ENCODE peak calls at places on chromosomes 2 and 18, in eight cellular contexts. F is IMR-90, J is Peyer's patch, A is hepatocyte, C is esophagus squamous epithelium, H is HCT116, O is stomach, W is endothelial cell of umbilical vein. L is an unnamed sample.
A peak's percentile ranks its signal among the peaks of the same experiment; 100 is the strongest.

GRCh38 chr2:230765611-230766300 is 53.1 kb downstream of the CAB39 start:
- DNase-seq in F (no peak), J (no peak), A (no peak), C (no peak), H (no peak), O (no peak), W (peak; percentile 91), L (no peak)

GRCh38 chr2:17682098-17682857 is 71.3 kb downstream of the SMC6 start:
- DNase-seq in F (no peak), J (no peak), A (no peak), C (no peak), H (no peak), O (no peak), W (no peak), L (no peak)

GRCh38 chr2:95329891-95330822 is 33.0 kb downstream of the KCNIP3 start:
- DNase-seq in F (no peak), J (no peak), A (no peak), C (no peak), H (no peak), O (no peak), W (no peak), L (peak; percentile 23)

GRCh38 chr2:10834300-10834699 is 21.7 kb upstream of the PDIA6 start:
- DNase-seq in F (no peak), J (no peak), A (no peak), C (no peak), H (no peak), O (no peak), W (no peak), L (no peak)

GRCh38 chr2:26982102-26982742 is 11.8 kb downstream of the MAPRE3 start:
- DNase-seq in F (peak; percentile 36), J (peak; percentile 23), A (peak; percentile 81), C (no peak), H (peak; percentile 36), O (peak; percentile 92), W (peak; percentile 72), L (peak; percentile 73)

GRCh38 chr2:38218583-38218982 is 142.6 kb upstream of the CYP1B1 start:
- DNase-seq in F (no peak), J (no peak), A (peak; percentile 15), C (no peak), H (no peak), O (no peak), W (no peak), L (no peak)

GRCh38 chr2:138296365-138296764 is 205.2 kb upstream of the SPOPL start:
- DNase-seq in F (no peak), J (no peak), A (no peak), C (no peak), H (no peak), O (no peak), W (no peak), L (no peak)

GRCh38 chr18:58580623-58581022 is 48.3 kb downstream of the ALPK2 start:
- DNase-seq in F (peak; percentile 60), J (no peak), A (no peak), C (no peak), H (no peak), O (no peak), W (no peak), L (no peak)

GRCh38 chr2:55025082-55025481 is 25.2 kb downstream of the RTN4 start:
- DNase-seq in F (no peak), J (no peak), A (no peak), C (no peak), H (no peak), O (no peak), W (no peak), L (no peak)

GRCh38 chr2:196263181-196263747 is 91.9 kb upstream of the STK17B start:
- DNase-seq in F (peak; percentile 64), J (peak; percentile 59), A (no peak), C (no peak), H (no peak), O (no peak), W (peak; percentile 16), L (peak; percentile 38)

GRCh38 chr2:127226520-127227263 is 6.6 kb upstream of the CYP27C1 start:
- DNase-seq in F (peak; percentile 95), J (no peak), A (peak; percentile 82), C (no peak), H (peak; percentile 23), O (peak; percentile 72), W (peak; percentile 83), L (peak; percentile 87)

GRCh38 chr2:73110622-73111299 is 2.0 kb downstream of the RAB11FIP5 start:
- DNase-seq in F (peak; percentile 52), J (no peak), A (no peak), C (no peak), H (no peak), O (no peak), W (peak; percentile 37), L (no peak)

GRCh38 chr2:71671203-71671602 is 217.8 kb downstream of the DYSF start:
- DNase-seq in F (no peak), J (no peak), A (no peak), C (no peak), H (no peak), O (no peak), W (no peak), L (no peak)

GRCh38 chr18:58605027-58606020 is 23.6 kb downstream of the ALPK2 start:
- DNase-seq in F (peak; percentile 87), J (no peak), A (no peak), C (no peak), H (peak; percentile 56), O (no peak), W (no peak), L (no peak)

GRCh38 chr2:97718051-97718882 is 4.9 kb downstream of the ZAP70 start:
- DNase-seq in F (no peak), J (peak; percentile 85), A (no peak), C (no peak), H (no peak), O (peak; percentile 39), W (no peak), L (peak; percentile 60)

GRCh38 chr2:176076063-176076462 is 7.7 kb downstream of the EVX2 start:
- DNase-seq in F (no peak), J (no peak), A (no peak), C (no peak), H (no peak), O (no peak), W (no peak), L (no peak)

GRCh38 chr2:106572541-106573148 is 85.5 kb downstream of the CD8B2 start:
- DNase-seq in F (no peak), J (no peak), A (peak; percentile 49), C (no peak), H (peak; percentile 15), O (no peak), W (no peak), L (no peak)

GRCh38 chr18:49899647-49900330 is 86.5 kb upstream of the ACAA2 start:
- DNase-seq in F (no peak), J (no peak), A (no peak), C (no peak), H (no peak), O (no peak), W (no peak), L (no peak)

GRCh38 chr18:48199399-48199798 is 209.8 kb downstream of the ZBTB7C start:
- DNase-seq in F (no peak), J (no peak), A (no peak), C (no peak), H (no peak), O (no peak), W (no peak), L (peak; percentile 35)

GRCh38 chr2:121695179-121695451 is 41.6 kb downstream of the NIFK start:
- DNase-seq in F (no peak), J (no peak), A (no peak), C (no peak), H (no peak), O (no peak), W (no peak), L (no peak)

GRCh38 chr2:217680376-217680775 is 322.4 kb downstream of the TNS1 start:
- DNase-seq in F (no peak), J (no peak), A (no peak), C (no peak), H (no peak), O (no peak), W (no peak), L (no peak)

GRCh38 chr2:71070294-71071025 is 2.0 kb downstream of the NAGK start:
- DNase-seq in F (peak; percentile 37), J (peak; percentile 42), A (peak; percentile 47), C (no peak), H (peak; percentile 19), O (no peak), W (no peak), L (no peak)

GRCh38 chr2:102103992-102104871 is 38.3 kb upstream of the IL1R1 start:
- DNase-seq in F (peak; percentile 94), J (peak; percentile 22), A (peak; percentile 64), C (no peak), H (no peak), O (peak; percentile 74), W (peak; percentile 79), L (peak; percentile 56)

DNA sequence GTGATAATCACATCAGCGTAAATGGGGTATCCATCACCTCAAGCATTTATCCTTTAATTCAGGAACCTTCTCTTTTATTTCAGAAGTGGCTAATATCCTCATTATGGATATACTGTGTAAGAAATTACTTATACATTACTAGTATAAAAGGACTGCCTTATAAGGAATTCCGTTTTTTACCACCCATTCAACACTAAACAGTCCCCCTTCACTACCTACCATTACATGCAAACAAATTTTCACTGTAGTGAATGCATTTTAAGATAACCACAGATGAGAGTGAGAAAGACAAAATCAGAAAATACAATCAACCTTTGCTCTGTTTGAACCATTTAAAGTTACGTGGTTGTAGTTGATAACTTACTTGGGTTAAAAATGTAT is 551.2 kb downstream of the RNF144A start:
- DNase-seq in F (no peak), J (no peak), A (no peak), C (no peak), H (no peak), O (no peak), W (no peak), L (no peak)
- H3K4me1 ChIP-seq in F (no peaks in the 10 kb centered on the region), J (no peaks in the 10 kb centered on the region), A (no peaks in the 10 kb centered on the region), C (no peaks in the 10 kb centered on the region), H (no peaks in the 10 kb centered on the region), O (no peaks in the 10 kb centered on the region), W (no peaks in the 10 kb centered on the region), L (no peaks in the 10 kb centered on the region)

GRCh38 chr2:164114937-164115336 is 379.1 kb upstream of the FIGN start:
- DNase-seq in F (no peak), J (no peak), A (no peak), C (no peak), H (no peak), O (no peak), W (no peak), L (no peak)
- H3K4me3 ChIP-seq in F (no peak overlapping the region), J (no peak overlapping the region), A (no peak overlapping the region), C (no peak overlapping the region), H (no peak overlapping the region), O (no peak overlapping the region), W (no peak overlapping the region), L (no peak overlapping the region)

DNA sequence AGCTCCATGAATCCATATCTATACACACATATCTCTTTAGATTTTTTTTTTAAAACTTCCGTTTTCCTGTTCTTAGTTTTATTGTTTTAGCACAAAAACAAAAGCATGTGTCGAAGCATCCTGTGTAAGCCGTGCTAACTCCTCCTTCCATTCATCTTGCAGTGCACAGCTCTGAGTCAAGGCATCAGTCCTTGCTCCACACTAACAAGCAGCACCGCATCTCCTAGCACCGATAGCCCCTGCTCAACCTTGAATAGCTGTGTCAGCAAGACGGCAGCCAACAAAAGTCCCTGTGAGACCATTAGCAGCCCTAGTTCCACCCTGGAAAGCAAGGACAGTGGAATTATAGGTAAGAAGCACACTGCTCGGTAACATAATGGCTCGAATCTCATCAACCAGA is 136.3 kb downstream of the WDSUB1 start:
- DNase-seq in F (peak; percentile 51), J (no peak), A (no peak), C (no peak), H (no peak), O (no peak), W (peak; percentile 86), L (no peak)
- H3K4me1 ChIP-seq in F (peaks cover 19% of the 10 kb centered on the region), J (peaks cover 62% of the 10 kb centered on the region), A (peaks cover 33% of the 10 kb centered on the region), C (peaks cover 47% of the 10 kb centered on the region), H (peaks cover 52% of the 10 kb centered on the region), O (peaks cover 37% of the 10 kb centered on the region), W (peaks cover 46% of the 10 kb centered on the region), L (peaks cover 64% of the 10 kb centered on the region)

GRCh38 chr2:238306680-238306998 is 13.7 kb upstream of the TRAF3IP1 start:
- DNase-seq in F (no peak), J (no peak), A (no peak), C (no peak), H (no peak), O (no peak), W (no peak), L (no peak)
- H3K4me3 ChIP-seq in F (no peak overlapping the region), J (no peak overlapping the region), A (no peak overlapping the region), C (no peak overlapping the region), H (no peak overlapping the region), O (no peak overlapping the region), W (no peak overlapping the region), L (no peak overlapping the region)